ENCODE peak calls at places on chromosomes 2 and 18, in eight cellular contexts. P, C, O, D, V, F, Y and L are unnamed samples.

GRCh38 chr18:48838921-48839818 is 111.6 kb downstream of the SMAD7 start:
- DNase-seq in P (no peak), C (no peak), O (no peak), D (no peak), V (peak), F (no peak), Y (no peak), L (no peak)

GRCh38 chr2:72325592-72326422 is 178.1 kb upstream of the CYP26B1 start:
- DNase-seq in P (peak), C (no peak), O (no peak), D (no peak), V (peak), F (peak), Y (peak), L (no peak)

GRCh38 chr2:64233396-64233922 is 89.2 kb upstream of the PELI1 start:
- DNase-seq in P (no peak), C (no peak), O (no peak), D (no peak), V (no peak), F (no peak), Y (no peak), L (no peak)

GRCh38 chr2:18750662-18751554 is 161.5 kb upstream of the NT5C1B start:
- DNase-seq in P (no peak), C (no peak), O (no peak), D (no peak), V (peak), F (no peak), Y (no peak), L (no peak)

GRCh38 chr2:96715658-96716057 is 24.2 kb downstream of the LMAN2L start:
- DNase-seq in P (no peak), C (no peak), O (no peak), D (no peak), V (peak), F (no peak), Y (no peak), L (no peak)

GRCh38 chr2:171086352-171087290 is 74.1 kb downstream of the TLK1 start:
- DNase-seq in P (peak), C (no peak), O (peak), D (no peak), V (peak), F (peak), Y (peak), L (peak)

GRCh38 chr18:40380657-40381441 is 1574.2 kb upstream of the PIK3C3 start:
- DNase-seq in P (no peak), C (no peak), O (no peak), D (no peak), V (peak), F (no peak), Y (no peak), L (no peak)

GRCh38 chr18:778194-779007 is 33.6 kb downstream of the YES1 start:
- DNase-seq in P (no peak), C (no peak), O (no peak), D (no peak), V (no peak), F (no peak), Y (no peak), L (no peak)

GRCh38 chr18:73717570-73717969 is 430.1 kb downstream of the FBXO15 start:
- DNase-seq in P (no peak), C (no peak), O (no peak), D (no peak), V (peak), F (no peak), Y (no peak), L (no peak)

GRCh38 chr2:12057436-12058166 is 311.2 kb downstream of the LPIN1 start:
- DNase-seq in P (no peak), C (peak), O (peak), D (no peak), V (no peak), F (no peak), Y (peak), L (no peak)

GRCh38 chr2:101823849-101824248 is 126.3 kb downstream of the MAP4K4 start:
- DNase-seq in P (no peak), C (no peak), O (no peak), D (no peak), V (no peak), F (no peak), Y (no peak), L (no peak)

GRCh38 chr2:211611061-211611518 is 927.5 kb downstream of the ERBB4 start:
- DNase-seq in P (peak), C (no peak), O (peak), D (no peak), V (peak), F (no peak), Y (no peak), L (no peak)

GRCh38 chr2:150282821-150283309 is 204.6 kb downstream of the RND3 start:
- DNase-seq in P (no peak), C (peak), O (no peak), D (peak), V (no peak), F (no peak), Y (no peak), L (no peak)

GRCh38 chr18:76558881-76559667 is 64.0 kb upstream of the ZNF516 start:
- DNase-seq in P (no peak), C (no peak), O (no peak), D (no peak), V (peak), F (no peak), Y (no peak), L (no peak)

GRCh38 chr18:31684279-31685096 is at the start of gene B4GALT6:
- DNase-seq in P (peak), C (no peak), O (no peak), D (peak), V (peak), F (no peak), Y (peak), L (no peak)

GRCh38 chr2:239769574-239770145 is 255.5 kb downstream of the NDUFA10 start:
- DNase-seq in P (no peak), C (peak), O (no peak), D (no peak), V (no peak), F (no peak), Y (no peak), L (no peak)

GRCh38 chr2:230134496-230135073 is 65.9 kb upstream of the SLC16A14 start:
- DNase-seq in P (no peak), C (no peak), O (peak), D (no peak), V (peak), F (no peak), Y (no peak), L (no peak)